ENCODE peak calls at places on chromosome 7, in eight cellular contexts. One of them, this sample, is unnamed.

GRCh38 chr7:45888993-45889366 is 692 bp downstream of the IGFBP1 start:
- DNase-seq in AG08395: no peak
- DNase-seq in cardiac muscle cell: no peak
- DNase-seq in A549: peak; percentile 43
- DNase-seq in GM13976: no peak
- DNase-seq in RWPE1: no peak
- DNase-seq in nucleus accumbens: no peak
- DNase-seq in iPS DF 19.7: no peak
- DNase-seq in this sample: no peak

GRCh38 chr7:139560678-139561077 is 37.2 kb downstream of the CLEC2L start:
- DNase-seq in AG08395: no peak
- DNase-seq in cardiac muscle cell: no peak
- DNase-seq in A549: no peak
- DNase-seq in GM13976: no peak
- DNase-seq in RWPE1: no peak
- DNase-seq in nucleus accumbens: no peak
- DNase-seq in iPS DF 19.7: no peak
- DNase-seq in this sample: no peak

GRCh38 chr7:67825356-67825755 is 828.7 kb downstream of the TYW1 start:
- DNase-seq in AG08395: no peak
- DNase-seq in cardiac muscle cell: no peak
- DNase-seq in A549: no peak
- DNase-seq in GM13976: no peak
- DNase-seq in RWPE1: no peak
- DNase-seq in nucleus accumbens: no peak
- DNase-seq in iPS DF 19.7: no peak
- DNase-seq in this sample: no peak

GRCh38 chr7:95989301-95989700 is 216.9 kb downstream of the DYNC1I1 start:
- DNase-seq in AG08395: no peak
- DNase-seq in cardiac muscle cell: no peak
- DNase-seq in A549: no peak
- DNase-seq in GM13976: no peak
- DNase-seq in RWPE1: no peak
- DNase-seq in nucleus accumbens: no peak
- DNase-seq in iPS DF 19.7: no peak
- DNase-seq in this sample: no peak

GRCh38 chr7:34361663-34362250 is 296.3 kb upstream of the NPSR1 start:
- DNase-seq in AG08395: no peak
- DNase-seq in cardiac muscle cell: no peak
- DNase-seq in A549: no peak
- DNase-seq in GM13976: no peak
- DNase-seq in RWPE1: no peak
- DNase-seq in nucleus accumbens: no peak
- DNase-seq in iPS DF 19.7: no peak
- DNase-seq in this sample: peak; percentile 18

GRCh38 chr7:32586291-32587221 is 91.3 kb downstream of the AVL9 start:
- DNase-seq in AG08395: peak; percentile 58
- DNase-seq in cardiac muscle cell: peak; percentile 99
- DNase-seq in A549: peak; percentile 54
- DNase-seq in GM13976: no peak
- DNase-seq in RWPE1: no peak
- DNase-seq in nucleus accumbens: no peak
- DNase-seq in iPS DF 19.7: no peak
- DNase-seq in this sample: peak; percentile 95

GRCh38 chr7:81256991-81257390 is 338.1 kb upstream of the SEMA3C start:
- DNase-seq in AG08395: no peak
- DNase-seq in cardiac muscle cell: peak; percentile 59
- DNase-seq in A549: no peak
- DNase-seq in GM13976: no peak
- DNase-seq in RWPE1: no peak
- DNase-seq in nucleus accumbens: no peak
- DNase-seq in iPS DF 19.7: no peak
- DNase-seq in this sample: no peak

GRCh38 chr7:151483700-151483960 is 36.1 kb downstream of the RHEB start:
- DNase-seq in AG08395: no peak
- DNase-seq in cardiac muscle cell: no peak
- DNase-seq in A549: no peak
- DNase-seq in GM13976: no peak
- DNase-seq in RWPE1: no peak
- DNase-seq in nucleus accumbens: no peak
- DNase-seq in iPS DF 19.7: no peak
- DNase-seq in this sample: no peak

GRCh38 chr7:55189447-55189760 is 170.6 kb downstream of the EGFR start:
- DNase-seq in AG08395: no peak
- DNase-seq in cardiac muscle cell: no peak
- DNase-seq in A549: no peak
- DNase-seq in GM13976: no peak
- DNase-seq in RWPE1: no peak
- DNase-seq in nucleus accumbens: no peak
- DNase-seq in iPS DF 19.7: no peak
- DNase-seq in this sample: no peak

GRCh38 chr7:137091396-137091795 is 222.9 kb downstream of the CHRM2 start:
- DNase-seq in AG08395: peak; percentile 14
- DNase-seq in cardiac muscle cell: peak; percentile 50
- DNase-seq in A549: no peak
- DNase-seq in GM13976: no peak
- DNase-seq in RWPE1: no peak
- DNase-seq in nucleus accumbens: no peak
- DNase-seq in iPS DF 19.7: peak; percentile 20
- DNase-seq in this sample: peak; percentile 23

GRCh38 chr7:69412331-69413146 is 185.7 kb upstream of the AUTS2 start:
- DNase-seq in AG08395: peak; percentile 94
- DNase-seq in cardiac muscle cell: peak; percentile 34
- DNase-seq in A549: peak; percentile 96
- DNase-seq in GM13976: peak; percentile 58
- DNase-seq in RWPE1: no peak
- DNase-seq in nucleus accumbens: no peak
- DNase-seq in iPS DF 19.7: no peak
- DNase-seq in this sample: peak; percentile 0

GRCh38 chr7:111801277-111801676 is 239.0 kb upstream of the IMMP2L start:
- DNase-seq in AG08395: no peak
- DNase-seq in cardiac muscle cell: peak; percentile 33
- DNase-seq in A549: no peak
- DNase-seq in GM13976: no peak
- DNase-seq in RWPE1: no peak
- DNase-seq in nucleus accumbens: no peak
- DNase-seq in iPS DF 19.7: no peak
- DNase-seq in this sample: no peak

GRCh38 chr7:465710-466400 is 53.8 kb downstream of the PDGFA start:
- DNase-seq in AG08395: no peak
- DNase-seq in cardiac muscle cell: no peak
- DNase-seq in A549: no peak
- DNase-seq in GM13976: no peak
- DNase-seq in RWPE1: no peak
- DNase-seq in nucleus accumbens: no peak
- DNase-seq in iPS DF 19.7: no peak
- DNase-seq in this sample: no peak

GRCh38 chr7:151754142-151754590 is 122.7 kb downstream of the PRKAG2 start:
- DNase-seq in AG08395: peak; percentile 98
- DNase-seq in cardiac muscle cell: peak; percentile 99
- DNase-seq in A549: peak; percentile 98
- DNase-seq in GM13976: peak; percentile 75
- DNase-seq in RWPE1: peak; percentile 92
- DNase-seq in nucleus accumbens: peak; percentile 26
- DNase-seq in iPS DF 19.7: peak; percentile 96
- DNase-seq in this sample: peak; percentile 97

GRCh38 chr7:157684157-157684595 is 347.4 kb downstream of the DNAJB6 start:
- DNase-seq in AG08395: no peak
- DNase-seq in cardiac muscle cell: no peak
- DNase-seq in A549: no peak
- DNase-seq in GM13976: no peak
- DNase-seq in RWPE1: no peak
- DNase-seq in nucleus accumbens: no peak
- DNase-seq in iPS DF 19.7: no peak
- DNase-seq in this sample: no peak

GRCh38 chr7:36409180-36409579 is 19.5 kb downstream of the ANLN start:
- DNase-seq in AG08395: no peak
- DNase-seq in cardiac muscle cell: no peak
- DNase-seq in A549: no peak
- DNase-seq in GM13976: no peak
- DNase-seq in RWPE1: no peak
- DNase-seq in nucleus accumbens: no peak
- DNase-seq in iPS DF 19.7: no peak
- DNase-seq in this sample: no peak

GRCh38 chr7:81361769-81362168 is 408.1 kb downstream of the HGF start:
- DNase-seq in AG08395: no peak
- DNase-seq in cardiac muscle cell: peak; percentile 12
- DNase-seq in A549: no peak
- DNase-seq in GM13976: no peak
- DNase-seq in RWPE1: no peak
- DNase-seq in nucleus accumbens: no peak
- DNase-seq in iPS DF 19.7: no peak
- DNase-seq in this sample: no peak

GRCh38 chr7:104111294-104111693 is 96.5 kb downstream of the ORC5 start:
- DNase-seq in AG08395: no peak
- DNase-seq in cardiac muscle cell: no peak
- DNase-seq in A549: no peak
- DNase-seq in GM13976: no peak
- DNase-seq in RWPE1: no peak
- DNase-seq in nucleus accumbens: no peak
- DNase-seq in iPS DF 19.7: no peak
- DNase-seq in this sample: no peak

GRCh38 chr7:155360495-155361362 is 63.1 kb downstream of the INSIG1 start:
- DNase-seq in AG08395: no peak
- DNase-seq in cardiac muscle cell: no peak
- DNase-seq in A549: no peak
- DNase-seq in GM13976: no peak
- DNase-seq in RWPE1: no peak
- DNase-seq in nucleus accumbens: no peak
- DNase-seq in iPS DF 19.7: no peak
- DNase-seq in this sample: no peak

GRCh38 chr7:88347098-88347497 is 40.4 kb upstream of the STEAP4 start:
- DNase-seq in AG08395: no peak
- DNase-seq in cardiac muscle cell: no peak
- DNase-seq in A549: no peak
- DNase-seq in GM13976: no peak
- DNase-seq in RWPE1: no peak
- DNase-seq in nucleus accumbens: no peak
- DNase-seq in iPS DF 19.7: no peak
- DNase-seq in this sample: no peak

GRCh38 chr7:30330134-30331111 is 46.0 kb downstream of the ZNRF2 start:
- DNase-seq in AG08395: no peak
- DNase-seq in cardiac muscle cell: no peak
- DNase-seq in A549: no peak
- DNase-seq in GM13976: no peak
- DNase-seq in RWPE1: no peak
- DNase-seq in nucleus accumbens: no peak
- DNase-seq in iPS DF 19.7: no peak
- DNase-seq in this sample: no peak

GRCh38 chr7:98105942-98106544 is 619 bp upstream of the LMTK2 start:
- DNase-seq in AG08395: no peak
- DNase-seq in cardiac muscle cell: no peak
- DNase-seq in A549: no peak
- DNase-seq in GM13976: peak; percentile 27
- DNase-seq in RWPE1: peak; percentile 38
- DNase-seq in nucleus accumbens: no peak
- DNase-seq in iPS DF 19.7: no peak
- DNase-seq in this sample: peak; percentile 24

GRCh38 chr7:45180084-45180986 is 22.7 kb downstream of the RAMP3 start:
- DNase-seq in AG08395: no peak
- DNase-seq in cardiac muscle cell: no peak
- DNase-seq in A549: no peak
- DNase-seq in GM13976: no peak
- DNase-seq in RWPE1: no peak
- DNase-seq in nucleus accumbens: no peak
- DNase-seq in iPS DF 19.7: no peak
- DNase-seq in this sample: no peak

GRCh38 chr7:80392229-80393169 is 119.4 kb downstream of the GNAT3 start:
- DNase-seq in AG08395: peak; percentile 34
- DNase-seq in cardiac muscle cell: peak; percentile 67
- DNase-seq in A549: peak; percentile 3
- DNase-seq in GM13976: peak; percentile 8
- DNase-seq in RWPE1: peak; percentile 18
- DNase-seq in nucleus accumbens: no peak
- DNase-seq in iPS DF 19.7: no peak
- DNase-seq in this sample: peak; percentile 38

GRCh38 chr7:134630890-134631289 is 15.8 kb upstream of the BPGM start:
- DNase-seq in AG08395: no peak
- DNase-seq in cardiac muscle cell: no peak
- DNase-seq in A549: no peak
- DNase-seq in GM13976: no peak
- DNase-seq in RWPE1: no peak
- DNase-seq in nucleus accumbens: no peak
- DNase-seq in iPS DF 19.7: no peak
- DNase-seq in this sample: no peak

GRCh38 chr7:105863876-105864275 is 12.5 kb downstream of the ATXN7L1 start:
- DNase-seq in AG08395: no peak
- DNase-seq in cardiac muscle cell: no peak
- DNase-seq in A549: no peak
- DNase-seq in GM13976: no peak
- DNase-seq in RWPE1: no peak
- DNase-seq in nucleus accumbens: no peak
- DNase-seq in iPS DF 19.7: no peak
- DNase-seq in this sample: no peak

GRCh38 chr7:144057954-144058353 is 9.2 kb downstream of the OR2A5 start:
- DNase-seq in AG08395: no peak
- DNase-seq in cardiac muscle cell: peak; percentile 50
- DNase-seq in A549: peak; percentile 9
- DNase-seq in GM13976: no peak
- DNase-seq in RWPE1: no peak
- DNase-seq in nucleus accumbens: no peak
- DNase-seq in iPS DF 19.7: no peak
- DNase-seq in this sample: peak; percentile 63